ENCODE peak calls at places on chromosomes 16 and 17, in five cellular contexts. R is HEK293T; U is T-helper 2 cell; E is NCI-H460; X is stimulated activated CD8-positive, alpha-beta memory T cell treated with anti-CD3 and anti-CD28 coated beads, Interleukin-4, amount 100 ng/mL, for 24 hours. Y is an unnamed sample.

GRCh38 chr16:66324785-66325184 is 41.7 kb upstream of the CDH5 start:
- DNase-seq in R (peak; percentile 67), X (no peak), E (peak; percentile 46), U (no peak), Y (no peak)

GRCh38 chr17:59846391-59847165 is 46.2 kb downstream of the TUBD1 start:
- DNase-seq in R (no peak), U (peak; percentile 80), X (no peak), E (no peak), Y (no peak)

GRCh38 chr17:73430848-73431247 is 119.0 kb upstream of the CDC42EP4 start:
- DNase-seq in X (no peak), U (peak; percentile 39), R (no peak), E (no peak), Y (no peak)

GRCh38 chr16:57575468-57576277 is 33.2 kb downstream of the ADGRG5 start:
- DNase-seq in E (no peak), X (no peak), R (no peak), U (no peak), Y (no peak)

GRCh38 chr16:9908613-9909012 is 273.6 kb downstream of the GRIN2A start:
- DNase-seq in E (no peak), U (no peak), X (no peak), R (no peak), Y (no peak)

GRCh38 chr17:58325289-58325726 is 3.3 kb downstream of the TSPOAP1 start:
- DNase-seq in R (no peak), E (no peak), X (no peak), U (peak; percentile 35), Y (peak; percentile 11)

GRCh38 chr17:57945999-57946797 is 9.0 kb downstream of the CUEDC1 start:
- DNase-seq in X (no peak), R (no peak), E (no peak), U (no peak), Y (no peak)

GRCh38 chr16:27314161-27314723 is 468 bp downstream of the IL4R start:
- DNase-seq in U (peak; percentile 91), E (no peak), X (peak; percentile 30), R (peak; percentile 29), Y (no peak)

GRCh38 chr17:41486809-41487530 is 2.7 kb downstream of the KRT36 start:
- DNase-seq in R (peak; percentile 54), U (peak; percentile 16), E (peak; percentile 21), X (peak; percentile 22), Y (peak; percentile 40)

GRCh38 chr16:28561557-28562187 is 8.0 kb downstream of the SGF29 start:
- DNase-seq in R (no peak), E (no peak), U (no peak), X (no peak), Y (no peak)

GRCh38 chr17:2909164-2909852 is 113.1 kb downstream of the RAP1GAP2 start:
- DNase-seq in E (no peak), U (no peak), X (no peak), R (no peak), Y (no peak)

Y was measured in GM12892.